ENCODE peak calls at places on chromosomes 3 and 15, in six cellular contexts. One of them, this sample, is unnamed.

GRCh38 chr3:65149877-65150276 is 462.1 kb upstream of the ADAMTS9 start:
- DNase-seq in T-helper 9 cell: no peak
- DNase-seq in stimulated activated CD4-positive, alpha-beta T cell treated with anti-CD3 and anti-CD28 coated beads, Interleukin-12 subunit alpha, Interleukin-12 subunit beta, amount 100 ng/mL, for 24 hours: no peak
- DNase-seq in pons: no peak
- DNase-seq in hepatic stellate cell: no peak
- DNase-seq in naive thymus-derived CD4-positive, alpha-beta T cell: no peak
- DNase-seq in this sample: no peak

GRCh38 chr3:71218508-71218907 is 365.0 kb downstream of the FOXP1 start:
- DNase-seq in T-helper 9 cell: no peak
- DNase-seq in stimulated activated CD4-positive, alpha-beta T cell treated with anti-CD3 and anti-CD28 coated beads, Interleukin-12 subunit alpha, Interleukin-12 subunit beta, amount 100 ng/mL, for 24 hours: no peak
- DNase-seq in pons: no peak
- DNase-seq in hepatic stellate cell: no peak
- DNase-seq in naive thymus-derived CD4-positive, alpha-beta T cell: no peak
- DNase-seq in this sample: no peak

GRCh38 chr3:184449161-184449515 is 69.3 kb downstream of the CHRD start:
- DNase-seq in T-helper 9 cell: no peak
- DNase-seq in stimulated activated CD4-positive, alpha-beta T cell treated with anti-CD3 and anti-CD28 coated beads, Interleukin-12 subunit alpha, Interleukin-12 subunit beta, amount 100 ng/mL, for 24 hours: no peak
- DNase-seq in pons: no peak
- DNase-seq in hepatic stellate cell: no peak
- DNase-seq in naive thymus-derived CD4-positive, alpha-beta T cell: no peak
- DNase-seq in this sample: no peak

GRCh38 chr3:169869484-169870304 is at the start of gene LRRC31:
- DNase-seq in T-helper 9 cell: no peak
- DNase-seq in stimulated activated CD4-positive, alpha-beta T cell treated with anti-CD3 and anti-CD28 coated beads, Interleukin-12 subunit alpha, Interleukin-12 subunit beta, amount 100 ng/mL, for 24 hours: no peak
- DNase-seq in pons: no peak
- DNase-seq in hepatic stellate cell: no peak
- DNase-seq in naive thymus-derived CD4-positive, alpha-beta T cell: no peak
- DNase-seq in this sample: no peak

GRCh38 chr3:29649815-29650547 is 369.1 kb downstream of the RBMS3 start:
- DNase-seq in T-helper 9 cell: no peak
- DNase-seq in stimulated activated CD4-positive, alpha-beta T cell treated with anti-CD3 and anti-CD28 coated beads, Interleukin-12 subunit alpha, Interleukin-12 subunit beta, amount 100 ng/mL, for 24 hours: no peak
- DNase-seq in pons: peak
- DNase-seq in hepatic stellate cell: peak
- DNase-seq in naive thymus-derived CD4-positive, alpha-beta T cell: no peak
- DNase-seq in this sample: peak

GRCh38 chr15:69014454-69014853 is at the start of gene NOX5:
- DNase-seq in T-helper 9 cell: no peak
- DNase-seq in stimulated activated CD4-positive, alpha-beta T cell treated with anti-CD3 and anti-CD28 coated beads, Interleukin-12 subunit alpha, Interleukin-12 subunit beta, amount 100 ng/mL, for 24 hours: no peak
- DNase-seq in pons: no peak
- DNase-seq in hepatic stellate cell: no peak
- DNase-seq in naive thymus-derived CD4-positive, alpha-beta T cell: no peak
- DNase-seq in this sample: no peak

GRCh38 chr15:80480909-80481308 is 76.7 kb downstream of the ARNT2 start:
- DNase-seq in T-helper 9 cell: no peak
- DNase-seq in stimulated activated CD4-positive, alpha-beta T cell treated with anti-CD3 and anti-CD28 coated beads, Interleukin-12 subunit alpha, Interleukin-12 subunit beta, amount 100 ng/mL, for 24 hours: no peak
- DNase-seq in pons: no peak
- DNase-seq in hepatic stellate cell: peak
- DNase-seq in naive thymus-derived CD4-positive, alpha-beta T cell: no peak
- DNase-seq in this sample: peak

GRCh38 chr3:39329493-39329892 is at the start of gene CCR8:
- DNase-seq in T-helper 9 cell: no peak
- DNase-seq in stimulated activated CD4-positive, alpha-beta T cell treated with anti-CD3 and anti-CD28 coated beads, Interleukin-12 subunit alpha, Interleukin-12 subunit beta, amount 100 ng/mL, for 24 hours: no peak
- DNase-seq in pons: no peak
- DNase-seq in hepatic stellate cell: no peak
- DNase-seq in naive thymus-derived CD4-positive, alpha-beta T cell: no peak
- DNase-seq in this sample: no peak

GRCh38 chr15:50633653-50634052 is 52.9 kb downstream of the TRPM7 start:
- DNase-seq in T-helper 9 cell: no peak
- DNase-seq in stimulated activated CD4-positive, alpha-beta T cell treated with anti-CD3 and anti-CD28 coated beads, Interleukin-12 subunit alpha, Interleukin-12 subunit beta, amount 100 ng/mL, for 24 hours: no peak
- DNase-seq in pons: no peak
- DNase-seq in hepatic stellate cell: no peak
- DNase-seq in naive thymus-derived CD4-positive, alpha-beta T cell: no peak
- DNase-seq in this sample: no peak

GRCh38 chr3:67875338-67875737 is 220.9 kb upstream of the SUCLG2 start:
- DNase-seq in T-helper 9 cell: no peak
- DNase-seq in stimulated activated CD4-positive, alpha-beta T cell treated with anti-CD3 and anti-CD28 coated beads, Interleukin-12 subunit alpha, Interleukin-12 subunit beta, amount 100 ng/mL, for 24 hours: no peak
- DNase-seq in pons: no peak
- DNase-seq in hepatic stellate cell: no peak
- DNase-seq in naive thymus-derived CD4-positive, alpha-beta T cell: no peak
- DNase-seq in this sample: no peak

GRCh38 chr3:151034303-151034702 is 51.2 kb upstream of the MED12L start:
- DNase-seq in T-helper 9 cell: no peak
- DNase-seq in stimulated activated CD4-positive, alpha-beta T cell treated with anti-CD3 and anti-CD28 coated beads, Interleukin-12 subunit alpha, Interleukin-12 subunit beta, amount 100 ng/mL, for 24 hours: no peak
- DNase-seq in pons: no peak
- DNase-seq in hepatic stellate cell: no peak
- DNase-seq in naive thymus-derived CD4-positive, alpha-beta T cell: no peak
- DNase-seq in this sample: no peak

GRCh38 chr3:163056874-163057497 is 1560.4 kb downstream of the OTOL1 start:
- DNase-seq in T-helper 9 cell: no peak
- DNase-seq in stimulated activated CD4-positive, alpha-beta T cell treated with anti-CD3 and anti-CD28 coated beads, Interleukin-12 subunit alpha, Interleukin-12 subunit beta, amount 100 ng/mL, for 24 hours: peak
- DNase-seq in pons: peak
- DNase-seq in hepatic stellate cell: peak
- DNase-seq in naive thymus-derived CD4-positive, alpha-beta T cell: no peak
- DNase-seq in this sample: no peak

GRCh38 chr3:97235611-97236315 is 421.4 kb downstream of the EPHA6 start:
- DNase-seq in T-helper 9 cell: no peak
- DNase-seq in stimulated activated CD4-positive, alpha-beta T cell treated with anti-CD3 and anti-CD28 coated beads, Interleukin-12 subunit alpha, Interleukin-12 subunit beta, amount 100 ng/mL, for 24 hours: no peak
- DNase-seq in pons: no peak
- DNase-seq in hepatic stellate cell: no peak
- DNase-seq in naive thymus-derived CD4-positive, alpha-beta T cell: no peak
- DNase-seq in this sample: no peak

GRCh38 chr15:77784361-77785292 is 151.9 kb upstream of the LINGO1 start:
- DNase-seq in T-helper 9 cell: no peak
- DNase-seq in stimulated activated CD4-positive, alpha-beta T cell treated with anti-CD3 and anti-CD28 coated beads, Interleukin-12 subunit alpha, Interleukin-12 subunit beta, amount 100 ng/mL, for 24 hours: peak
- DNase-seq in pons: no peak
- DNase-seq in hepatic stellate cell: peak
- DNase-seq in naive thymus-derived CD4-positive, alpha-beta T cell: no peak
- DNase-seq in this sample: peak

GRCh38 chr15:38069506-38069905 is 135.1 kb downstream of the TMCO5A start:
- DNase-seq in T-helper 9 cell: no peak
- DNase-seq in stimulated activated CD4-positive, alpha-beta T cell treated with anti-CD3 and anti-CD28 coated beads, Interleukin-12 subunit alpha, Interleukin-12 subunit beta, amount 100 ng/mL, for 24 hours: no peak
- DNase-seq in pons: peak
- DNase-seq in hepatic stellate cell: peak
- DNase-seq in naive thymus-derived CD4-positive, alpha-beta T cell: no peak
- DNase-seq in this sample: peak

GRCh38 chr3:140077406-140077805 is 142.4 kb downstream of the CLSTN2 start:
- DNase-seq in T-helper 9 cell: no peak
- DNase-seq in stimulated activated CD4-positive, alpha-beta T cell treated with anti-CD3 and anti-CD28 coated beads, Interleukin-12 subunit alpha, Interleukin-12 subunit beta, amount 100 ng/mL, for 24 hours: no peak
- DNase-seq in pons: no peak
- DNase-seq in hepatic stellate cell: no peak
- DNase-seq in naive thymus-derived CD4-positive, alpha-beta T cell: no peak
- DNase-seq in this sample: no peak

GRCh38 chr15:96073908-96074307 is 256.6 kb upstream of the NR2F2 start:
- DNase-seq in T-helper 9 cell: no peak
- DNase-seq in stimulated activated CD4-positive, alpha-beta T cell treated with anti-CD3 and anti-CD28 coated beads, Interleukin-12 subunit alpha, Interleukin-12 subunit beta, amount 100 ng/mL, for 24 hours: no peak
- DNase-seq in pons: no peak
- DNase-seq in hepatic stellate cell: no peak
- DNase-seq in naive thymus-derived CD4-positive, alpha-beta T cell: no peak
- DNase-seq in this sample: no peak

GRCh38 chr3:36876181-36876936 is 68.5 kb downstream of the TRANK1 start:
- DNase-seq in T-helper 9 cell: no peak
- DNase-seq in stimulated activated CD4-positive, alpha-beta T cell treated with anti-CD3 and anti-CD28 coated beads, Interleukin-12 subunit alpha, Interleukin-12 subunit beta, amount 100 ng/mL, for 24 hours: no peak
- DNase-seq in pons: peak
- DNase-seq in hepatic stellate cell: no peak
- DNase-seq in naive thymus-derived CD4-positive, alpha-beta T cell: peak
- DNase-seq in this sample: no peak

GRCh38 chr3:139127101-139127500 is 82.4 kb upstream of the PRR23C start:
- DNase-seq in T-helper 9 cell: no peak
- DNase-seq in stimulated activated CD4-positive, alpha-beta T cell treated with anti-CD3 and anti-CD28 coated beads, Interleukin-12 subunit alpha, Interleukin-12 subunit beta, amount 100 ng/mL, for 24 hours: no peak
- DNase-seq in pons: no peak
- DNase-seq in hepatic stellate cell: peak
- DNase-seq in naive thymus-derived CD4-positive, alpha-beta T cell: no peak
- DNase-seq in this sample: no peak

GRCh38 chr3:126472277-126473006 is 3.2 kb downstream of the ZXDC start:
- DNase-seq in T-helper 9 cell: no peak
- DNase-seq in stimulated activated CD4-positive, alpha-beta T cell treated with anti-CD3 and anti-CD28 coated beads, Interleukin-12 subunit alpha, Interleukin-12 subunit beta, amount 100 ng/mL, for 24 hours: no peak
- DNase-seq in pons: peak
- DNase-seq in hepatic stellate cell: peak
- DNase-seq in naive thymus-derived CD4-positive, alpha-beta T cell: no peak
- DNase-seq in this sample: peak

GRCh38 chr3:35643391-35643790 is 4.1 kb downstream of the ARPP21 start:
- DNase-seq in T-helper 9 cell: no peak
- DNase-seq in stimulated activated CD4-positive, alpha-beta T cell treated with anti-CD3 and anti-CD28 coated beads, Interleukin-12 subunit alpha, Interleukin-12 subunit beta, amount 100 ng/mL, for 24 hours: no peak
- DNase-seq in pons: no peak
- DNase-seq in hepatic stellate cell: no peak
- DNase-seq in naive thymus-derived CD4-positive, alpha-beta T cell: no peak
- DNase-seq in this sample: no peak

GRCh38 chr3:23751485-23751811 is 54.3 kb upstream of the UBE2E1 start:
- DNase-seq in T-helper 9 cell: no peak
- DNase-seq in stimulated activated CD4-positive, alpha-beta T cell treated with anti-CD3 and anti-CD28 coated beads, Interleukin-12 subunit alpha, Interleukin-12 subunit beta, amount 100 ng/mL, for 24 hours: no peak
- DNase-seq in pons: no peak
- DNase-seq in hepatic stellate cell: no peak
- DNase-seq in naive thymus-derived CD4-positive, alpha-beta T cell: no peak
- DNase-seq in this sample: no peak

GRCh38 chr3:8420613-8421012 is 81.0 kb upstream of the LMCD1 start:
- DNase-seq in T-helper 9 cell: no peak
- DNase-seq in stimulated activated CD4-positive, alpha-beta T cell treated with anti-CD3 and anti-CD28 coated beads, Interleukin-12 subunit alpha, Interleukin-12 subunit beta, amount 100 ng/mL, for 24 hours: no peak
- DNase-seq in pons: no peak
- DNase-seq in hepatic stellate cell: no peak
- DNase-seq in naive thymus-derived CD4-positive, alpha-beta T cell: no peak
- DNase-seq in this sample: no peak

GRCh38 chr15:50675524-50676144 is 11.0 kb downstream of the TRPM7 start:
- DNase-seq in T-helper 9 cell: no peak
- DNase-seq in stimulated activated CD4-positive, alpha-beta T cell treated with anti-CD3 and anti-CD28 coated beads, Interleukin-12 subunit alpha, Interleukin-12 subunit beta, amount 100 ng/mL, for 24 hours: no peak
- DNase-seq in pons: peak
- DNase-seq in hepatic stellate cell: no peak
- DNase-seq in naive thymus-derived CD4-positive, alpha-beta T cell: no peak
- DNase-seq in this sample: no peak

GRCh38 chr3:32154180-32154579 is 47.8 kb downstream of the GPD1L start:
- DNase-seq in T-helper 9 cell: no peak
- DNase-seq in stimulated activated CD4-positive, alpha-beta T cell treated with anti-CD3 and anti-CD28 coated beads, Interleukin-12 subunit alpha, Interleukin-12 subunit beta, amount 100 ng/mL, for 24 hours: no peak
- DNase-seq in pons: no peak
- DNase-seq in hepatic stellate cell: peak
- DNase-seq in naive thymus-derived CD4-positive, alpha-beta T cell: no peak
- DNase-seq in this sample: no peak

GRCh38 chr3:43128458-43128857 is 22.6 kb upstream of the POMGNT2 start:
- DNase-seq in T-helper 9 cell: no peak
- DNase-seq in stimulated activated CD4-positive, alpha-beta T cell treated with anti-CD3 and anti-CD28 coated beads, Interleukin-12 subunit alpha, Interleukin-12 subunit beta, amount 100 ng/mL, for 24 hours: no peak
- DNase-seq in pons: no peak
- DNase-seq in hepatic stellate cell: no peak
- DNase-seq in naive thymus-derived CD4-positive, alpha-beta T cell: no peak
- DNase-seq in this sample: no peak

GRCh38 chr3:131277836-131278497 is 103.6 kb upstream of the NUDT16 start:
- DNase-seq in T-helper 9 cell: no peak
- DNase-seq in stimulated activated CD4-positive, alpha-beta T cell treated with anti-CD3 and anti-CD28 coated beads, Interleukin-12 subunit alpha, Interleukin-12 subunit beta, amount 100 ng/mL, for 24 hours: no peak
- DNase-seq in pons: no peak
- DNase-seq in hepatic stellate cell: no peak
- DNase-seq in naive thymus-derived CD4-positive, alpha-beta T cell: no peak
- DNase-seq in this sample: no peak